ENCODE peak calls at places on chromosomes 16 and 17, in nine cellular contexts. One of them, this sample, is unnamed.

GRCh38 chr16:3642397-3643094 is 11.9 kb upstream of the DNASE1 start:
- DNase-seq in upper lobe of right lung: peak
- DNase-seq in activated CD4-positive, alpha-beta T cell treated with anti-CD3 and anti-CD28 coated beads, Interleukin-2, amount 10 ng/mL, durations not matched to agents 7 days and 5 days: no peak
- DNase-seq in NCI-H2171 treated with DMSO at 0.1 percent for 48 hours: no peak
- DNase-seq in SW480: peak
- DNase-seq in fibroblast of the conjunctiva: no peak
- DNase-seq in NCI-H2081: no peak
- DNase-seq in kidney glomerular epithelial cell: no peak
- DNase-seq in stimulated activated naive CD8-positive, alpha-beta T cell treated with anti-CD3 and anti-CD28 coated beads, Interleukin-15, amount 100 ng/mL, for 72 hours: no peak
- DNase-seq in this sample: no peak

GRCh38 chr17:6797718-6798351 is 21.8 kb downstream of the FBXO39 start:
- DNase-seq in SW480: no peak
- DNase-seq in fibroblast of the conjunctiva: peak
- DNase-seq in stimulated activated naive CD8-positive, alpha-beta T cell treated with anti-CD3 and anti-CD28 coated beads, Interleukin-15, amount 100 ng/mL, for 72 hours: no peak
- DNase-seq in kidney glomerular epithelial cell: no peak
- DNase-seq in activated CD4-positive, alpha-beta T cell treated with anti-CD3 and anti-CD28 coated beads, Interleukin-2, amount 10 ng/mL, durations not matched to agents 7 days and 5 days: no peak
- DNase-seq in upper lobe of right lung: no peak
- DNase-seq in NCI-H2171 treated with DMSO at 0.1 percent for 48 hours: no peak
- DNase-seq in NCI-H2081: no peak
- DNase-seq in this sample: no peak

GRCh38 chr17:49496183-49496865 is 1.2 kb downstream of the NGFR start:
- DNase-seq in stimulated activated naive CD8-positive, alpha-beta T cell treated with anti-CD3 and anti-CD28 coated beads, Interleukin-15, amount 100 ng/mL, for 72 hours: peak
- DNase-seq in upper lobe of right lung: peak
- DNase-seq in NCI-H2081: peak
- DNase-seq in SW480: peak
- DNase-seq in fibroblast of the conjunctiva: peak
- DNase-seq in NCI-H2171 treated with DMSO at 0.1 percent for 48 hours: peak
- DNase-seq in activated CD4-positive, alpha-beta T cell treated with anti-CD3 and anti-CD28 coated beads, Interleukin-2, amount 10 ng/mL, durations not matched to agents 7 days and 5 days: peak
- DNase-seq in kidney glomerular epithelial cell: no peak
- DNase-seq in this sample: no peak

GRCh38 chr16:58970775-58971174 is 236.7 kb upstream of the GOT2 start:
- DNase-seq in stimulated activated naive CD8-positive, alpha-beta T cell treated with anti-CD3 and anti-CD28 coated beads, Interleukin-15, amount 100 ng/mL, for 72 hours: no peak
- DNase-seq in activated CD4-positive, alpha-beta T cell treated with anti-CD3 and anti-CD28 coated beads, Interleukin-2, amount 10 ng/mL, durations not matched to agents 7 days and 5 days: no peak
- DNase-seq in upper lobe of right lung: no peak
- DNase-seq in fibroblast of the conjunctiva: peak
- DNase-seq in NCI-H2171 treated with DMSO at 0.1 percent for 48 hours: no peak
- DNase-seq in kidney glomerular epithelial cell: no peak
- DNase-seq in NCI-H2081: no peak
- DNase-seq in SW480: no peak
- DNase-seq in this sample: peak

GRCh38 chr17:82917656-82918345 is 78.0 kb upstream of the ZNF750 start:
- DNase-seq in NCI-H2171 treated with DMSO at 0.1 percent for 48 hours: no peak
- DNase-seq in upper lobe of right lung: no peak
- DNase-seq in kidney glomerular epithelial cell: no peak
- DNase-seq in SW480: no peak
- DNase-seq in NCI-H2081: no peak
- DNase-seq in stimulated activated naive CD8-positive, alpha-beta T cell treated with anti-CD3 and anti-CD28 coated beads, Interleukin-15, amount 100 ng/mL, for 72 hours: peak
- DNase-seq in fibroblast of the conjunctiva: no peak
- DNase-seq in activated CD4-positive, alpha-beta T cell treated with anti-CD3 and anti-CD28 coated beads, Interleukin-2, amount 10 ng/mL, durations not matched to agents 7 days and 5 days: peak
- DNase-seq in this sample: no peak

GRCh38 chr16:53789159-53789558 is 85.2 kb downstream of the FTO start:
- DNase-seq in NCI-H2171 treated with DMSO at 0.1 percent for 48 hours: no peak
- DNase-seq in activated CD4-positive, alpha-beta T cell treated with anti-CD3 and anti-CD28 coated beads, Interleukin-2, amount 10 ng/mL, durations not matched to agents 7 days and 5 days: no peak
- DNase-seq in kidney glomerular epithelial cell: peak
- DNase-seq in upper lobe of right lung: no peak
- DNase-seq in NCI-H2081: no peak
- DNase-seq in SW480: no peak
- DNase-seq in stimulated activated naive CD8-positive, alpha-beta T cell treated with anti-CD3 and anti-CD28 coated beads, Interleukin-15, amount 100 ng/mL, for 72 hours: no peak
- DNase-seq in fibroblast of the conjunctiva: peak
- DNase-seq in this sample: peak

GRCh38 chr16:86316967-86317616 is 193.2 kb upstream of the FOXF1 start:
- DNase-seq in NCI-H2081: no peak
- DNase-seq in kidney glomerular epithelial cell: no peak
- DNase-seq in upper lobe of right lung: no peak
- DNase-seq in NCI-H2171 treated with DMSO at 0.1 percent for 48 hours: no peak
- DNase-seq in stimulated activated naive CD8-positive, alpha-beta T cell treated with anti-CD3 and anti-CD28 coated beads, Interleukin-15, amount 100 ng/mL, for 72 hours: no peak
- DNase-seq in activated CD4-positive, alpha-beta T cell treated with anti-CD3 and anti-CD28 coated beads, Interleukin-2, amount 10 ng/mL, durations not matched to agents 7 days and 5 days: peak
- DNase-seq in fibroblast of the conjunctiva: no peak
- DNase-seq in SW480: no peak
- DNase-seq in this sample: no peak

GRCh38 chr17:29625037-29625750 is 2.5 kb upstream of the CORO6 start:
- DNase-seq in NCI-H2171 treated with DMSO at 0.1 percent for 48 hours: no peak
- DNase-seq in upper lobe of right lung: no peak
- DNase-seq in activated CD4-positive, alpha-beta T cell treated with anti-CD3 and anti-CD28 coated beads, Interleukin-2, amount 10 ng/mL, durations not matched to agents 7 days and 5 days: no peak
- DNase-seq in stimulated activated naive CD8-positive, alpha-beta T cell treated with anti-CD3 and anti-CD28 coated beads, Interleukin-15, amount 100 ng/mL, for 72 hours: no peak
- DNase-seq in SW480: peak
- DNase-seq in kidney glomerular epithelial cell: no peak
- DNase-seq in NCI-H2081: no peak
- DNase-seq in fibroblast of the conjunctiva: peak
- DNase-seq in this sample: no peak

GRCh38 chr17:52546493-52546892 is 388.0 kb upstream of the CA10 start:
- DNase-seq in SW480: no peak
- DNase-seq in activated CD4-positive, alpha-beta T cell treated with anti-CD3 and anti-CD28 coated beads, Interleukin-2, amount 10 ng/mL, durations not matched to agents 7 days and 5 days: no peak
- DNase-seq in kidney glomerular epithelial cell: no peak
- DNase-seq in NCI-H2081: no peak
- DNase-seq in NCI-H2171 treated with DMSO at 0.1 percent for 48 hours: no peak
- DNase-seq in fibroblast of the conjunctiva: no peak
- DNase-seq in upper lobe of right lung: no peak
- DNase-seq in stimulated activated naive CD8-positive, alpha-beta T cell treated with anti-CD3 and anti-CD28 coated beads, Interleukin-15, amount 100 ng/mL, for 72 hours: no peak
- DNase-seq in this sample: no peak

GRCh38 chr17:32486701-32487459 is at the start of gene CDK5R1:
- DNase-seq in upper lobe of right lung: peak
- DNase-seq in SW480: peak
- DNase-seq in NCI-H2171 treated with DMSO at 0.1 percent for 48 hours: peak
- DNase-seq in NCI-H2081: peak
- DNase-seq in stimulated activated naive CD8-positive, alpha-beta T cell treated with anti-CD3 and anti-CD28 coated beads, Interleukin-15, amount 100 ng/mL, for 72 hours: peak
- DNase-seq in activated CD4-positive, alpha-beta T cell treated with anti-CD3 and anti-CD28 coated beads, Interleukin-2, amount 10 ng/mL, durations not matched to agents 7 days and 5 days: peak
- DNase-seq in fibroblast of the conjunctiva: no peak
- DNase-seq in kidney glomerular epithelial cell: peak
- DNase-seq in this sample: no peak

GRCh38 chr16:57608462-57609113 is 19.8 kb upstream of the ADGRG1 start:
- DNase-seq in upper lobe of right lung: no peak
- DNase-seq in activated CD4-positive, alpha-beta T cell treated with anti-CD3 and anti-CD28 coated beads, Interleukin-2, amount 10 ng/mL, durations not matched to agents 7 days and 5 days: no peak
- DNase-seq in kidney glomerular epithelial cell: no peak
- DNase-seq in NCI-H2081: no peak
- DNase-seq in NCI-H2171 treated with DMSO at 0.1 percent for 48 hours: no peak
- DNase-seq in fibroblast of the conjunctiva: no peak
- DNase-seq in SW480: no peak
- DNase-seq in stimulated activated naive CD8-positive, alpha-beta T cell treated with anti-CD3 and anti-CD28 coated beads, Interleukin-15, amount 100 ng/mL, for 72 hours: peak
- DNase-seq in this sample: no peak

GRCh38 chr17:82399601-82400101 is 18.5 kb upstream of the HEXD start:
- DNase-seq in SW480: no peak
- DNase-seq in stimulated activated naive CD8-positive, alpha-beta T cell treated with anti-CD3 and anti-CD28 coated beads, Interleukin-15, amount 100 ng/mL, for 72 hours: no peak
- DNase-seq in upper lobe of right lung: no peak
- DNase-seq in activated CD4-positive, alpha-beta T cell treated with anti-CD3 and anti-CD28 coated beads, Interleukin-2, amount 10 ng/mL, durations not matched to agents 7 days and 5 days: no peak
- DNase-seq in kidney glomerular epithelial cell: no peak
- DNase-seq in NCI-H2081: peak
- DNase-seq in fibroblast of the conjunctiva: no peak
- DNase-seq in NCI-H2171 treated with DMSO at 0.1 percent for 48 hours: peak
- DNase-seq in this sample: no peak

GRCh38 chr16:8858994-8859912 is 9.6 kb downstream of the CARHSP1 start:
- DNase-seq in activated CD4-positive, alpha-beta T cell treated with anti-CD3 and anti-CD28 coated beads, Interleukin-2, amount 10 ng/mL, durations not matched to agents 7 days and 5 days: no peak
- DNase-seq in stimulated activated naive CD8-positive, alpha-beta T cell treated with anti-CD3 and anti-CD28 coated beads, Interleukin-15, amount 100 ng/mL, for 72 hours: no peak
- DNase-seq in kidney glomerular epithelial cell: no peak
- DNase-seq in upper lobe of right lung: peak
- DNase-seq in fibroblast of the conjunctiva: no peak
- DNase-seq in NCI-H2171 treated with DMSO at 0.1 percent for 48 hours: no peak
- DNase-seq in NCI-H2081: no peak
- DNase-seq in SW480: no peak
- DNase-seq in this sample: no peak

GRCh38 chr17:2510559-2510958 is 1.1 kb downstream of the METTL16 start:
- DNase-seq in SW480: no peak
- DNase-seq in upper lobe of right lung: no peak
- DNase-seq in activated CD4-positive, alpha-beta T cell treated with anti-CD3 and anti-CD28 coated beads, Interleukin-2, amount 10 ng/mL, durations not matched to agents 7 days and 5 days: no peak
- DNase-seq in kidney glomerular epithelial cell: no peak
- DNase-seq in stimulated activated naive CD8-positive, alpha-beta T cell treated with anti-CD3 and anti-CD28 coated beads, Interleukin-15, amount 100 ng/mL, for 72 hours: no peak
- DNase-seq in fibroblast of the conjunctiva: no peak
- DNase-seq in NCI-H2171 treated with DMSO at 0.1 percent for 48 hours: no peak
- DNase-seq in NCI-H2081: no peak
- DNase-seq in this sample: no peak

GRCh38 chr16:74679983-74680382 is 13.3 kb upstream of the RFWD3 start:
- DNase-seq in stimulated activated naive CD8-positive, alpha-beta T cell treated with anti-CD3 and anti-CD28 coated beads, Interleukin-15, amount 100 ng/mL, for 72 hours: no peak
- DNase-seq in NCI-H2081: no peak
- DNase-seq in activated CD4-positive, alpha-beta T cell treated with anti-CD3 and anti-CD28 coated beads, Interleukin-2, amount 10 ng/mL, durations not matched to agents 7 days and 5 days: no peak
- DNase-seq in upper lobe of right lung: no peak
- DNase-seq in SW480: no peak
- DNase-seq in NCI-H2171 treated with DMSO at 0.1 percent for 48 hours: no peak
- DNase-seq in fibroblast of the conjunctiva: no peak
- DNase-seq in kidney glomerular epithelial cell: no peak
- DNase-seq in this sample: no peak

GRCh38 chr16:89945654-89946053 is 2.9 kb upstream of the DEF8 start:
- DNase-seq in NCI-H2171 treated with DMSO at 0.1 percent for 48 hours: no peak
- DNase-seq in kidney glomerular epithelial cell: no peak
- DNase-seq in upper lobe of right lung: no peak
- DNase-seq in fibroblast of the conjunctiva: no peak
- DNase-seq in SW480: no peak
- DNase-seq in NCI-H2081: no peak
- DNase-seq in activated CD4-positive, alpha-beta T cell treated with anti-CD3 and anti-CD28 coated beads, Interleukin-2, amount 10 ng/mL, durations not matched to agents 7 days and 5 days: no peak
- DNase-seq in stimulated activated naive CD8-positive, alpha-beta T cell treated with anti-CD3 and anti-CD28 coated beads, Interleukin-15, amount 100 ng/mL, for 72 hours: no peak
- DNase-seq in this sample: no peak

GRCh38 chr16:35569413-35569812 is 2110.0 kb downstream of the TP53TG3F start:
- DNase-seq in stimulated activated naive CD8-positive, alpha-beta T cell treated with anti-CD3 and anti-CD28 coated beads, Interleukin-15, amount 100 ng/mL, for 72 hours: no peak
- DNase-seq in NCI-H2081: no peak
- DNase-seq in SW480: no peak
- DNase-seq in upper lobe of right lung: no peak
- DNase-seq in NCI-H2171 treated with DMSO at 0.1 percent for 48 hours: no peak
- DNase-seq in activated CD4-positive, alpha-beta T cell treated with anti-CD3 and anti-CD28 coated beads, Interleukin-2, amount 10 ng/mL, durations not matched to agents 7 days and 5 days: no peak
- DNase-seq in fibroblast of the conjunctiva: no peak
- DNase-seq in kidney glomerular epithelial cell: no peak
- DNase-seq in this sample: no peak

GRCh38 chr17:17725853-17726720 is 44.8 kb downstream of the RAI1 start:
- DNase-seq in activated CD4-positive, alpha-beta T cell treated with anti-CD3 and anti-CD28 coated beads, Interleukin-2, amount 10 ng/mL, durations not matched to agents 7 days and 5 days: no peak
- DNase-seq in kidney glomerular epithelial cell: no peak
- DNase-seq in stimulated activated naive CD8-positive, alpha-beta T cell treated with anti-CD3 and anti-CD28 coated beads, Interleukin-15, amount 100 ng/mL, for 72 hours: no peak
- DNase-seq in fibroblast of the conjunctiva: no peak
- DNase-seq in NCI-H2081: no peak
- DNase-seq in upper lobe of right lung: no peak
- DNase-seq in SW480: no peak
- DNase-seq in NCI-H2171 treated with DMSO at 0.1 percent for 48 hours: no peak
- DNase-seq in this sample: no peak

GRCh38 chr17:50289268-50289667 is 15.0 kb downstream of the TMEM92 start:
- DNase-seq in NCI-H2081: no peak
- DNase-seq in kidney glomerular epithelial cell: no peak
- DNase-seq in stimulated activated naive CD8-positive, alpha-beta T cell treated with anti-CD3 and anti-CD28 coated beads, Interleukin-15, amount 100 ng/mL, for 72 hours: no peak
- DNase-seq in SW480: no peak
- DNase-seq in activated CD4-positive, alpha-beta T cell treated with anti-CD3 and anti-CD28 coated beads, Interleukin-2, amount 10 ng/mL, durations not matched to agents 7 days and 5 days: no peak
- DNase-seq in NCI-H2171 treated with DMSO at 0.1 percent for 48 hours: no peak
- DNase-seq in upper lobe of right lung: no peak
- DNase-seq in fibroblast of the conjunctiva: no peak
- DNase-seq in this sample: peak

GRCh38 chr16:30948956-30949654 is at the start of gene ORAI3:
- DNase-seq in upper lobe of right lung: peak
- DNase-seq in kidney glomerular epithelial cell: peak
- DNase-seq in fibroblast of the conjunctiva: no peak
- DNase-seq in SW480: peak
- DNase-seq in NCI-H2081: peak
- DNase-seq in stimulated activated naive CD8-positive, alpha-beta T cell treated with anti-CD3 and anti-CD28 coated beads, Interleukin-15, amount 100 ng/mL, for 72 hours: peak
- DNase-seq in NCI-H2171 treated with DMSO at 0.1 percent for 48 hours: peak
- DNase-seq in activated CD4-positive, alpha-beta T cell treated with anti-CD3 and anti-CD28 coated beads, Interleukin-2, amount 10 ng/mL, durations not matched to agents 7 days and 5 days: peak
- DNase-seq in this sample: peak

GRCh38 chr16:17301184-17301583 is 169.6 kb downstream of the XYLT1 start:
- DNase-seq in SW480: no peak
- DNase-seq in fibroblast of the conjunctiva: no peak
- DNase-seq in upper lobe of right lung: no peak
- DNase-seq in stimulated activated naive CD8-positive, alpha-beta T cell treated with anti-CD3 and anti-CD28 coated beads, Interleukin-15, amount 100 ng/mL, for 72 hours: no peak
- DNase-seq in NCI-H2081: no peak
- DNase-seq in activated CD4-positive, alpha-beta T cell treated with anti-CD3 and anti-CD28 coated beads, Interleukin-2, amount 10 ng/mL, durations not matched to agents 7 days and 5 days: no peak
- DNase-seq in kidney glomerular epithelial cell: no peak
- DNase-seq in NCI-H2171 treated with DMSO at 0.1 percent for 48 hours: no peak
- DNase-seq in this sample: no peak

GRCh38 chr17:58402047-58402446 is 15.3 kb downstream of the RNF43 start:
- DNase-seq in activated CD4-positive, alpha-beta T cell treated with anti-CD3 and anti-CD28 coated beads, Interleukin-2, amount 10 ng/mL, durations not matched to agents 7 days and 5 days: peak
- DNase-seq in fibroblast of the conjunctiva: no peak
- DNase-seq in stimulated activated naive CD8-positive, alpha-beta T cell treated with anti-CD3 and anti-CD28 coated beads, Interleukin-15, amount 100 ng/mL, for 72 hours: no peak
- DNase-seq in SW480: peak
- DNase-seq in upper lobe of right lung: no peak
- DNase-seq in NCI-H2081: no peak
- DNase-seq in kidney glomerular epithelial cell: no peak
- DNase-seq in NCI-H2171 treated with DMSO at 0.1 percent for 48 hours: no peak
- DNase-seq in this sample: peak

GRCh38 chr16:59067207-59067606 is 333.1 kb upstream of the GOT2 start:
- DNase-seq in NCI-H2171 treated with DMSO at 0.1 percent for 48 hours: no peak
- DNase-seq in SW480: no peak
- DNase-seq in NCI-H2081: no peak
- DNase-seq in kidney glomerular epithelial cell: peak
- DNase-seq in stimulated activated naive CD8-positive, alpha-beta T cell treated with anti-CD3 and anti-CD28 coated beads, Interleukin-15, amount 100 ng/mL, for 72 hours: no peak
- DNase-seq in fibroblast of the conjunctiva: no peak
- DNase-seq in upper lobe of right lung: no peak
- DNase-seq in activated CD4-positive, alpha-beta T cell treated with anti-CD3 and anti-CD28 coated beads, Interleukin-2, amount 10 ng/mL, durations not matched to agents 7 days and 5 days: no peak
- DNase-seq in this sample: no peak

GRCh38 chr16:86834451-86835035 is 256.2 kb downstream of the FOXL1 start:
- DNase-seq in NCI-H2081: no peak
- DNase-seq in upper lobe of right lung: no peak
- DNase-seq in kidney glomerular epithelial cell: peak
- DNase-seq in SW480: no peak
- DNase-seq in activated CD4-positive, alpha-beta T cell treated with anti-CD3 and anti-CD28 coated beads, Interleukin-2, amount 10 ng/mL, durations not matched to agents 7 days and 5 days: no peak
- DNase-seq in stimulated activated naive CD8-positive, alpha-beta T cell treated with anti-CD3 and anti-CD28 coated beads, Interleukin-15, amount 100 ng/mL, for 72 hours: no peak
- DNase-seq in NCI-H2171 treated with DMSO at 0.1 percent for 48 hours: no peak
- DNase-seq in fibroblast of the conjunctiva: no peak
- DNase-seq in this sample: no peak

GRCh38 chr17:9676742-9677387 is 31.5 kb downstream of the USP43 start:
- DNase-seq in SW480: peak
- DNase-seq in activated CD4-positive, alpha-beta T cell treated with anti-CD3 and anti-CD28 coated beads, Interleukin-2, amount 10 ng/mL, durations not matched to agents 7 days and 5 days: no peak
- DNase-seq in stimulated activated naive CD8-positive, alpha-beta T cell treated with anti-CD3 and anti-CD28 coated beads, Interleukin-15, amount 100 ng/mL, for 72 hours: peak
- DNase-seq in fibroblast of the conjunctiva: no peak
- DNase-seq in kidney glomerular epithelial cell: peak
- DNase-seq in NCI-H2171 treated with DMSO at 0.1 percent for 48 hours: no peak
- DNase-seq in NCI-H2081: no peak
- DNase-seq in upper lobe of right lung: no peak
- DNase-seq in this sample: peak

GRCh38 chr17:78883533-78884131 is 19.4 kb downstream of the CEP295NL start:
- DNase-seq in activated CD4-positive, alpha-beta T cell treated with anti-CD3 and anti-CD28 coated beads, Interleukin-2, amount 10 ng/mL, durations not matched to agents 7 days and 5 days: no peak
- DNase-seq in fibroblast of the conjunctiva: peak
- DNase-seq in NCI-H2081: peak
- DNase-seq in stimulated activated naive CD8-positive, alpha-beta T cell treated with anti-CD3 and anti-CD28 coated beads, Interleukin-15, amount 100 ng/mL, for 72 hours: no peak
- DNase-seq in NCI-H2171 treated with DMSO at 0.1 percent for 48 hours: no peak
- DNase-seq in kidney glomerular epithelial cell: peak
- DNase-seq in SW480: peak
- DNase-seq in upper lobe of right lung: peak
- DNase-seq in this sample: peak

GRCh38 chr17:37802712-37803416 is 58.0 kb upstream of the HNF1B start:
- DNase-seq in NCI-H2081: no peak
- DNase-seq in kidney glomerular epithelial cell: no peak
- DNase-seq in activated CD4-positive, alpha-beta T cell treated with anti-CD3 and anti-CD28 coated beads, Interleukin-2, amount 10 ng/mL, durations not matched to agents 7 days and 5 days: no peak
- DNase-seq in SW480: no peak
- DNase-seq in stimulated activated naive CD8-positive, alpha-beta T cell treated with anti-CD3 and anti-CD28 coated beads, Interleukin-15, amount 100 ng/mL, for 72 hours: no peak
- DNase-seq in upper lobe of right lung: no peak
- DNase-seq in NCI-H2171 treated with DMSO at 0.1 percent for 48 hours: no peak
- DNase-seq in fibroblast of the conjunctiva: no peak
- DNase-seq in this sample: peak

GRCh38 chr16:8851761-8852403 is 16.9 kb downstream of the CARHSP1 start:
- DNase-seq in upper lobe of right lung: peak
- DNase-seq in activated CD4-positive, alpha-beta T cell treated with anti-CD3 and anti-CD28 coated beads, Interleukin-2, amount 10 ng/mL, durations not matched to agents 7 days and 5 days: no peak
- DNase-seq in stimulated activated naive CD8-positive, alpha-beta T cell treated with anti-CD3 and anti-CD28 coated beads, Interleukin-15, amount 100 ng/mL, for 72 hours: no peak
- DNase-seq in kidney glomerular epithelial cell: no peak
- DNase-seq in fibroblast of the conjunctiva: no peak
- DNase-seq in SW480: no peak
- DNase-seq in NCI-H2081: no peak
- DNase-seq in NCI-H2171 treated with DMSO at 0.1 percent for 48 hours: no peak
- DNase-seq in this sample: no peak

GRCh38 chr16:65782537-65783290 is 583.8 kb upstream of the CDH5 start:
- DNase-seq in stimulated activated naive CD8-positive, alpha-beta T cell treated with anti-CD3 and anti-CD28 coated beads, Interleukin-15, amount 100 ng/mL, for 72 hours: no peak
- DNase-seq in upper lobe of right lung: no peak
- DNase-seq in NCI-H2081: no peak
- DNase-seq in activated CD4-positive, alpha-beta T cell treated with anti-CD3 and anti-CD28 coated beads, Interleukin-2, amount 10 ng/mL, durations not matched to agents 7 days and 5 days: no peak
- DNase-seq in fibroblast of the conjunctiva: peak
- DNase-seq in SW480: no peak
- DNase-seq in kidney glomerular epithelial cell: no peak
- DNase-seq in NCI-H2171 treated with DMSO at 0.1 percent for 48 hours: no peak
- DNase-seq in this sample: peak

GRCh38 chr16:30985401-30986128 is 558 bp downstream of the HSD3B7 start:
- DNase-seq in stimulated activated naive CD8-positive, alpha-beta T cell treated with anti-CD3 and anti-CD28 coated beads, Interleukin-15, amount 100 ng/mL, for 72 hours: no peak
- DNase-seq in upper lobe of right lung: peak
- DNase-seq in SW480: peak
- DNase-seq in fibroblast of the conjunctiva: no peak
- DNase-seq in kidney glomerular epithelial cell: peak
- DNase-seq in activated CD4-positive, alpha-beta T cell treated with anti-CD3 and anti-CD28 coated beads, Interleukin-2, amount 10 ng/mL, durations not matched to agents 7 days and 5 days: no peak
- DNase-seq in NCI-H2171 treated with DMSO at 0.1 percent for 48 hours: peak
- DNase-seq in NCI-H2081: peak
- DNase-seq in this sample: peak

GRCh38 chr17:53655591-53655990 is 167.1 kb upstream of the KIF2B start:
- DNase-seq in fibroblast of the conjunctiva: no peak
- DNase-seq in NCI-H2081: no peak
- DNase-seq in stimulated activated naive CD8-positive, alpha-beta T cell treated with anti-CD3 and anti-CD28 coated beads, Interleukin-15, amount 100 ng/mL, for 72 hours: no peak
- DNase-seq in upper lobe of right lung: no peak
- DNase-seq in NCI-H2171 treated with DMSO at 0.1 percent for 48 hours: no peak
- DNase-seq in kidney glomerular epithelial cell: peak
- DNase-seq in SW480: no peak
- DNase-seq in activated CD4-positive, alpha-beta T cell treated with anti-CD3 and anti-CD28 coated beads, Interleukin-2, amount 10 ng/mL, durations not matched to agents 7 days and 5 days: no peak
- DNase-seq in this sample: no peak

This sample was measured in stromal cell of bone marrow.